ENCODE peak calls at places on chromosome 16, in four cellular contexts. H, M, N and Z are unnamed samples.

GRCh38 chr16:81695431-81695890 is 83.6 kb upstream of the PLCG2 start:
- DNase-seq in H (peak; percentile 37), M (no peak), N (no peak), Z (no peak)

GRCh38 chr16:6483634-6484033 is 849.0 kb upstream of the RBFOX1 start:
- DNase-seq in H (no peak), M (peak; percentile 71), N (no peak), Z (no peak)

GRCh38 chr16:81491522-81492188 is 47.0 kb downstream of the CMIP start:
- DNase-seq in H (no peak), M (no peak), N (no peak), Z (peak; percentile 14)

GRCh38 chr16:56576585-56577299 is 11.9 kb downstream of the MT4 start:
- DNase-seq in H (peak; percentile 91), M (peak; percentile 86), N (peak; percentile 86), Z (peak; percentile 91)

GRCh38 chr16:27198451-27199234 is 4.7 kb upstream of the KDM8 start:
- DNase-seq in H (no peak), M (peak; percentile 44), N (peak; percentile 52), Z (no peak)

GRCh38 chr16:69881141-69881540 is 70.0 kb upstream of the CLEC18A start:
- DNase-seq in H (no peak), M (no peak), N (no peak), Z (no peak)

GRCh38 chr16:17070882-17071592 is 399.7 kb downstream of the XYLT1 start:
- DNase-seq in H (peak; percentile 35), M (peak; percentile 48), N (no peak), Z (peak; percentile 75)

GRCh38 chr16:70614208-70614951 is 32.0 kb upstream of the IL34 start:
- DNase-seq in H (no peak), M (no peak), N (no peak), Z (no peak)

GRCh38 chr16:84614914-84615813 is 2.7 kb downstream of the COTL1 start:
- DNase-seq in H (no peak), M (no peak), N (no peak), Z (peak; percentile 45)

GRCh38 chr16:14013145-14013570 is 58.0 kb upstream of the MRTFB start:
- DNase-seq in H (no peak), M (no peak), N (no peak), Z (no peak)

GRCh38 chr16:21301168-21301894 is 23.2 kb upstream of the CRYM start:
- DNase-seq in H (peak; percentile 91), M (peak; percentile 83), N (peak; percentile 90), Z (peak; percentile 89)

GRCh38 chr16:79605999-79606398 is 5.5 kb upstream of the MAF start:
- DNase-seq in H (peak; percentile 80), M (peak; percentile 44), N (no peak), Z (no peak)

GRCh38 chr16:9123871-9124270 is 32.4 kb downstream of the HAPSTR1 start:
- DNase-seq in H (peak; percentile 52), M (no peak), N (no peak), Z (peak; percentile 89)

GRCh38 chr16:57549730-57550129 is 7.3 kb downstream of the ADGRG5 start:
- DNase-seq in H (no peak), M (no peak), N (no peak), Z (no peak)

GRCh38 chr16:391885-392335 is 5.1 kb upstream of the NME4 start:
- DNase-seq in H (peak; percentile 83), M (peak; percentile 87), N (peak; percentile 56), Z (peak; percentile 78)

GRCh38 chr16:10250137-10250850 is 68.1 kb upstream of the GRIN2A start:
- DNase-seq in H (no peak), M (peak; percentile 28), N (no peak), Z (no peak)

GRCh38 chr16:85659805-85660511 is 28.8 kb downstream of the GINS2 start:
- DNase-seq in H (peak; percentile 36), M (peak; percentile 83), N (peak; percentile 78), Z (peak; percentile 81)

GRCh38 chr16:72783716-72784320 is 264.1 kb downstream of the ZFHX3 start:
- DNase-seq in H (no peak), M (no peak), N (no peak), Z (no peak)

GRCh38 chr16:70679653-70680494 is 6.0 kb downstream of the MTSS2 start:
- DNase-seq in H (no peak), M (peak; percentile 61), N (peak; percentile 80), Z (peak; percentile 78)

GRCh38 chr16:79071424-79071823 is 529.1 kb downstream of the MAF start:
- DNase-seq in H (peak; percentile 25), M (no peak), N (no peak), Z (no peak)

GRCh38 chr16:27708651-27709050 is 158.7 kb downstream of the KATNIP start:
- DNase-seq in H (no peak), M (no peak), N (no peak), Z (peak; percentile 54)

GRCh38 chr16:84266451-84266850 is 26.6 kb upstream of the KCNG4 start:
- DNase-seq in H (peak; percentile 44), M (peak; percentile 94), N (peak; percentile 90), Z (no peak)

GRCh38 chr16:23380501-23380951 is 72.5 kb downstream of the COG7 start:
- DNase-seq in H (no peak), M (no peak), N (no peak), Z (peak; percentile 70)

GRCh38 chr16:56635441-56635967 is 3.0 kb upstream of the MT1A start:
- DNase-seq in H (no peak), M (no peak), N (no peak), Z (no peak)

GRCh38 chr16:48035142-48035541 is 120.7 kb downstream of the ABCC12 start:
- DNase-seq in H (peak; percentile 12), M (no peak), N (no peak), Z (no peak)

GRCh38 chr16:46972429-46972970 is 974 bp downstream of the DNAJA2 start:
- DNase-seq in H (peak; percentile 36), M (no peak), N (no peak), Z (no peak)

GRCh38 chr16:47643610-47644009 is 182.5 kb downstream of the PHKB start:
- DNase-seq in H (no peak), M (peak; percentile 5), N (no peak), Z (no peak)

GRCh38 chr16:66420396-66420795 is 6.7 kb upstream of the BEAN1 start:
- DNase-seq in H (no peak), M (no peak), N (no peak), Z (no peak)

GRCh38 chr16:27972500-27972899 is 91.0 kb downstream of the GSG1L start:
- DNase-seq in H (peak; percentile 55), M (peak; percentile 74), N (peak; percentile 48), Z (no peak)

GRCh38 chr16:69935278-69935711 is 15.8 kb upstream of the CLEC18A start:
- DNase-seq in H (no peak), M (no peak), N (no peak), Z (peak; percentile 65)

GRCh38 chr16:72537684-72538083 is 365.7 kb upstream of the PMFBP1 start:
- DNase-seq in H (peak; percentile 25), M (no peak), N (no peak), Z (no peak)

GRCh38 chr16:52825882-52826281 is 226.8 kb downstream of the CHD9NB start:
- DNase-seq in H (peak; percentile 38), M (no peak), N (no peak), Z (no peak)

GRCh38 chr16:77212736-77213541 is 13.7 kb downstream of the SYCE1L start:
- DNase-seq in H (peak; percentile 47), M (peak; percentile 73), N (peak; percentile 83), Z (peak; percentile 85)

GRCh38 chr16:79964104-79964503 is 363.6 kb upstream of the MAF start:
- DNase-seq in H (no peak), M (no peak), N (no peak), Z (no peak)

GRCh38 chr16:57390635-57391307 is 13.8 kb upstream of the CCL17 start:
- DNase-seq in H (no peak), M (no peak), N (no peak), Z (no peak)

GRCh38 chr16:86665319-86665675 is 86.9 kb downstream of the FOXL1 start:
- DNase-seq in H (peak; percentile 80), M (no peak), N (no peak), Z (no peak)
- H3K9ac ChIP-seq in H (peak overlapping the region; percentile 18), M (no peak overlapping the region), N (no peak overlapping the region), Z (no peak overlapping the region)

GRCh38 chr16:62391940-62392339 is 355.7 kb upstream of the CDH8 start:
- DNase-seq in H (no peak), M (no peak), N (no peak), Z (no peak)

GRCh38 chr16:62392698-62393097 is 356.5 kb upstream of the CDH8 start:
- DNase-seq in H (no peak), M (no peak), N (no peak), Z (no peak)
- H3K4me1 ChIP-seq in H (no peaks in the 10 kb centered on the region), M (no peaks in the 10 kb centered on the region), N (no peaks in the 10 kb centered on the region), Z (no peaks in the 10 kb centered on the region)

GRCh38 chr16:1602285-1602684 is 9.6 kb downstream of the IFT140 start:
- DNase-seq in H (no peak), M (no peak), N (no peak), Z (no peak)
- H3K27ac ChIP-seq in H (no peak overlapping the region), M (no peak overlapping the region), N (no peak overlapping the region), Z (no peak overlapping the region)

DNA sequence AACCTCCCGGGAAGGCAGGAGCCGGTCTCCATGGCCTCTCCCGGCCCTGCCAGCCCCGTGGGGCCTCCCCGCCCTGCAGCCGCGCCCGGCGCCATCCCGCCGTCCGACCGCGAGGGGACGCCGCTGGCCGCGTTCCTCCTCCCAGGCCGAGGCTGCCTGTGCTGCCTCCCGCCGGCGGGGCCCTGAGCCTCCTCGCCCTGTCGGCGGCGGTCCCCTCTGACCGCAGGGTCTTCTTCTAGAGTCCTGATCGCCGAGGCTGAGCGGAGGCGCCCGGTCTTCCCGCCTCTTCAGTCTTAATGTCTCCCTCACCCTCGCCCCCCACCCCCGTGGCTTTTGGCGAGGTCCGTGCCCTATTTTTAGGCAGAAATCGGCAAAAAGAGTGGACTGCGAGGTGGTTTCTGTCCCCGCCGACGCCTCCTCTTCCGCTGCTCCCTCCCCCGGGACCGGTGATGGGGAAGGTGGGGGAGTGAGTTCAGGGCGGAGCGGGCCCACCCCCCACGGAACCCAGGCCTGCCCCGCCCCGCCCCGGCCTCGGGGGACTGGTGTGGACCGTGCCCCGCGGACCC is 794 bp upstream of the CPNE7 start:
- DNase-seq in H (peak; percentile 41), M (peak; percentile 90), N (peak; percentile 87), Z (peak; percentile 82)
- H3K9ac ChIP-seq in H (no peak overlapping the region), M (peak overlapping the region; percentile 66), N (peak overlapping the region; percentile 71), Z (no peak overlapping the region)

GRCh38 chr16:12704492-12705111 is 99.1 kb downstream of the CPPED1 start:
- DNase-seq in H (no peak), M (no peak), N (no peak), Z (no peak)
- H3K4me1 ChIP-seq in H (no peaks in the 10 kb centered on the region), M (no peaks in the 10 kb centered on the region), N (no peaks in the 10 kb centered on the region), Z (no peaks in the 10 kb centered on the region)

DNA sequence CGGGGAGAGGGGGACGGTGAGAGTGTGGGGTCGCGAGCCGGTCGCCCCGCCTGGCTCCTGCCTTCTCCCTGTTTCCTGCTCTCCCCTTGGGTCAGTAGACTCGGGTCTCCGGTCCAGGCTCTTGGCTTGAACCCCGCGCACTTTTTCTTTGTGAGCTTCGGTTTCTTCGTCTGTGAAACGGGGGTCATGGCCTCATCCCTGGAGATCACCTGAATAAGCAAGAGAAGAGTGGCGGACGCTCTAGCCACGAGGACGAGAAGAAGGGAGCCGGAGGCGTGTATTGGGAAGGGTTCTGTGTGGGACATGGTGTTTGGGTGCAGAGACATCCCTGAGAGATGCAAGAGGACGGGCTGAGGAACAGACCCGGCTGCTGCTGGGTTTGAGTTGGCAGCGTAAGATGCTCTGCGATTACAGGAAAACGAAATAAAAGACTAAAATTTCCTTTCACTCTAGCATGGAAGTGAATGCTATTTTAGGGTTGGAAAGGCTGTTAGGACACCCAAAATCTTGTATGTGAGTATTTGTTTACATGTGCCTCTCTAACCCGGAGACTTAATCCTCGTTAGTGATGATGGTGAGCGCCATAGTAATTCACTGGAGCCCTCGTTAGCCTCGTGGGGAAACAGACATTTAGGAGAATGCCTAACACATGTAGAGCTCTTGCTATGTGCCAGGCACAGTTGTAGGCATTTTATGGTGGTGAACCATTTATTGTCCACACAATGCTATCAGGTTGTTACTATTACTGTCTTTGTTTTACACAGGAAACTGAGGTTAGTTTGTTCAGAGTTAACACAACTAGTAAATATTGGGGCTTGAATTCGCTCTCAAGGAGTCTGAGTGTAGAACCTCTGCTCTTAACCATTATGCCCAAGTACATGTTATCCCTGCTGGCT is 646 bp downstream of the KIF22 start:
- DNase-seq in H (no peak), M (no peak), N (no peak), Z (no peak)
- H3K27ac ChIP-seq in H (peak overlapping the region; percentile 58), M (peak overlapping the region; percentile 22), N (peak overlapping the region; percentile 83), Z (no peak overlapping the region)